ENCODE peak calls at places on chromosome 20, in seven cellular contexts. Y, M, D, P, Z, H and N are unnamed samples.

GRCh38 chr20:30168025-30168799 is 1089.3 kb upstream of the DEFB115 start:
- DNase-seq in D (peak), M (no peak), Y (no peak), H (peak), P (no peak), Z (no peak), N (no peak)

GRCh38 chr20:53598140-53599038 is 4.8 kb upstream of the ZNF217 start:
- DNase-seq in Z (no peak), P (no peak), M (no peak), H (no peak), Y (no peak), D (no peak), N (no peak)

GRCh38 chr20:44392776-44393607 is 37.5 kb downstream of the HNF4A start:
- DNase-seq in D (no peak), Z (no peak), M (no peak), H (no peak), P (no peak), Y (no peak), N (no peak)

GRCh38 chr20:48962976-48963730 is 41.6 kb downstream of the ARFGEF2 start:
- DNase-seq in Y (no peak), H (no peak), D (no peak), Z (no peak), P (no peak), M (no peak), N (no peak)

GRCh38 chr20:1942486-1943266 is 47.5 kb downstream of the SIRPA start:
- DNase-seq in D (no peak), Y (no peak), Z (no peak), H (no peak), M (no peak), P (no peak), N (no peak)

GRCh38 chr20:49275634-49276033 is 2.2 kb downstream of the ZNFX1 start:
- DNase-seq in H (no peak), M (no peak), D (no peak), Y (peak), P (no peak), Z (peak), N (no peak)

GRCh38 chr20:62850333-62850974 is 11.2 kb downstream of the TCFL5 start:
- DNase-seq in M (no peak), D (no peak), Y (no peak), Z (no peak), H (no peak), P (no peak), N (no peak)

GRCh38 chr20:45963059-45964011 is 8.7 kb downstream of the ZNF335 start:
- DNase-seq in D (no peak), Z (peak), H (no peak), Y (peak), P (peak), M (peak), N (no peak)

GRCh38 chr20:51492167-51493092 is 50.1 kb downstream of the NFATC2 start:
- DNase-seq in M (no peak), H (no peak), D (no peak), Z (peak), P (no peak), Y (no peak), N (no peak)

GRCh38 chr20:13009682-13010406 is 1.1 kb downstream of the SPTLC3 start:
- DNase-seq in Z (peak), H (no peak), Y (no peak), M (no peak), D (no peak), P (peak), N (no peak)

GRCh38 chr20:52124821-52125220 is 66.8 kb downstream of the ZFP64 start:
- DNase-seq in M (no peak), Z (no peak), Y (no peak), P (peak), D (no peak), H (no peak), N (no peak)

GRCh38 chr20:16864069-16864468 is 115.9 kb downstream of the OTOR start:
- DNase-seq in M (no peak), H (no peak), P (peak), D (no peak), Z (peak), Y (no peak), N (no peak)

GRCh38 chr20:8018928-8019177 is 708 bp downstream of the TMX4 start:
- DNase-seq in P (no peak), Z (no peak), M (peak), H (no peak), D (no peak), Y (peak), N (no peak)

GRCh38 chr20:38187512-38187911 is 22.4 kb upstream of the TGM2 start:
- DNase-seq in Z (no peak), H (no peak), D (no peak), M (no peak), P (no peak), Y (peak), N (no peak)

GRCh38 chr20:16366548-16366947 is 206.7 kb downstream of the KIF16B start:
- DNase-seq in H (no peak), M (no peak), Z (no peak), D (no peak), Y (no peak), P (no peak), N (no peak)

GRCh38 chr20:45484676-45485075 is 15.1 kb downstream of the WFDC2 start:
- DNase-seq in Y (peak), D (no peak), H (no peak), Z (no peak), M (no peak), P (no peak), N (no peak)

GRCh38 chr20:3595541-3595940 is 67.7 kb downstream of the GFRA4 start:
- DNase-seq in H (no peak), Z (no peak), P (no peak), D (no peak), Y (no peak), M (peak), N (no peak)

GRCh38 chr20:58690851-58691250 is 1.7 kb upstream of the NPEPL1 start:
- DNase-seq in H (no peak), M (no peak), Z (peak), P (peak), Y (peak), D (no peak), N (no peak)

GRCh38 chr20:64071341-64072332 is 7.7 kb downstream of the RGS19 start:
- DNase-seq in H (no peak), M (no peak), D (no peak), Y (no peak), P (no peak), Z (no peak), N (no peak)

GRCh38 chr20:42361402-42361801 is 743.2 kb upstream of the CHD6 start:
- DNase-seq in D (no peak), P (no peak), Y (peak), H (no peak), Z (no peak), M (no peak), N (no peak)

GRCh38 chr20:8393356-8393755 is 261.3 kb downstream of the PLCB1 start:
- DNase-seq in D (no peak), Y (no peak), H (no peak), P (no peak), Z (no peak), M (no peak), N (no peak)

GRCh38 chr20:51160821-51161220 is 137.9 kb upstream of the KCNG1 start:
- DNase-seq in D (no peak), Y (no peak), Z (no peak), H (no peak), M (no peak), P (no peak), N (no peak)

GRCh38 chr20:20362774-20363435 is 5.0 kb upstream of the INSM1 start:
- DNase-seq in M (peak), P (no peak), Y (peak), Z (no peak), H (no peak), D (no peak), N (no peak)

GRCh38 chr20:8646026-8646425 is 422.9 kb upstream of the PLCB4 start:
- DNase-seq in M (peak), D (no peak), Y (no peak), Z (peak), H (no peak), P (no peak), N (no peak)

GRCh38 chr20:11549172-11550117 is 368.2 kb upstream of the BTBD3 start:
- DNase-seq in Y (no peak), P (no peak), M (peak), D (no peak), H (no peak), Z (no peak), N (no peak)

GRCh38 chr20:58483051-58483450 is 32.1 kb downstream of the APCDD1L start:
- DNase-seq in Y (no peak), D (no peak), M (no peak), H (no peak), Z (no peak), P (no peak), N (no peak)

GRCh38 chr20:42134265-42135098 is 516.3 kb upstream of the CHD6 start:
- DNase-seq in Z (no peak), M (no peak), H (no peak), P (no peak), D (no peak), Y (no peak), N (no peak)

GRCh38 chr20:45880988-45881788 is at the start of gene ZSWIM1:
- DNase-seq in H (peak), D (peak), P (peak), Z (peak), M (peak), Y (peak), N (peak)

GRCh38 chr20:44109951-44110361 is 77.0 kb downstream of the JPH2 start:
- DNase-seq in Z (peak), P (peak), Y (no peak), H (no peak), D (no peak), M (no peak), N (no peak)

GRCh38 chr20:63032026-63032800 is 25.4 kb upstream of the BHLHE23 start:
- DNase-seq in Y (no peak), M (no peak), Z (no peak), H (no peak), P (no peak), D (peak), N (no peak)

GRCh38 chr20:62977613-62978558 is 25.4 kb downstream of the SLC17A9 start:
- DNase-seq in M (no peak), D (peak), P (no peak), H (peak), Z (no peak), Y (no peak), N (peak)

GRCh38 chr20:57866250-57867106 is 156.7 kb upstream of the PMEPA1 start:
- DNase-seq in D (no peak), Z (no peak), M (no peak), H (no peak), P (no peak), Y (peak), N (no peak)

GRCh38 chr20:45293041-45294002 is 13.3 kb upstream of the RBPJL start:
- DNase-seq in Y (peak), H (peak), P (peak), Z (peak), M (peak), D (peak), N (peak)

GRCh38 chr20:33673115-33673410 is 1.2 kb downstream of the NECAB3 start:
- DNase-seq in D (no peak), M (no peak), H (no peak), P (no peak), Z (no peak), Y (no peak), N (no peak)

GRCh38 chr20:17570347-17571152 is 675 bp downstream of the DSTN start:
- DNase-seq in P (peak), D (peak), H (no peak), Z (peak), M (peak), Y (peak), N (no peak)

GRCh38 chr20:18811186-18811585 is 2.4 kb upstream of the SCP2D1 start:
- DNase-seq in M (no peak), Z (no peak), P (no peak), D (no peak), Y (no peak), H (no peak), N (no peak)

GRCh38 chr20:62523473-62524203 is 47.8 kb upstream of the GATA5 start:
- DNase-seq in P (no peak), Z (no peak), Y (peak), D (peak), H (peak), M (no peak), N (no peak)

GRCh38 chr20:49740807-49741206 is 27.1 kb upstream of the B4GALT5 start:
- DNase-seq in M (no peak), P (no peak), D (no peak), H (no peak), Y (no peak), Z (no peak), N (no peak)